ENCODE peak calls at places on chromosomes 7 and 10, in four cellular contexts. One of them, this sample, is unnamed.

GRCh38 chr7:78576196-78576595 is 777.6 kb downstream of the PHTF2 start:
- DNase-seq in A549: no peak
- DNase-seq in K562: no peak
- DNase-seq in H1: no peak
- DNase-seq in this sample: no peak

GRCh38 chr7:105759670-105760548 is 116.5 kb downstream of the ATXN7L1 start:
- DNase-seq in K562: peak; percentile 33
- DNase-seq in H1: no peak
- DNase-seq in A549: peak; percentile 71
- DNase-seq in this sample: peak; percentile 41

GRCh38 chr7:2510909-2511768 is 8.4 kb upstream of the LFNG start:
- DNase-seq in A549: no peak
- DNase-seq in K562: peak; percentile 45
- DNase-seq in H1: no peak
- DNase-seq in this sample: peak; percentile 56

GRCh38 chr7:102395620-102395957 is 574 bp upstream of the PRKRIP1 start:
- DNase-seq in H1: no peak
- DNase-seq in A549: no peak
- DNase-seq in K562: no peak
- DNase-seq in this sample: no peak

GRCh38 chr7:74587435-74588126 is 69.9 kb upstream of the GTF2I start:
- DNase-seq in K562: peak; percentile 87
- DNase-seq in A549: peak; percentile 88
- DNase-seq in H1: no peak
- DNase-seq in this sample: no peak

GRCh38 chr7:152435384-152436278 is at the start of gene KMT2C:
- DNase-seq in H1: no peak
- DNase-seq in K562: peak; percentile 89
- DNase-seq in A549: peak; percentile 55
- DNase-seq in this sample: no peak

GRCh38 chr10:50937230-50937907 is 51.9 kb upstream of the A1CF start:
- DNase-seq in H1: no peak
- DNase-seq in K562: peak; percentile 21
- DNase-seq in A549: peak; percentile 49
- DNase-seq in this sample: peak; percentile 24

GRCh38 chr10:47299989-47300931 is at the start of gene GDF10:
- DNase-seq in A549: no peak
- DNase-seq in K562: no peak
- DNase-seq in H1: no peak
- DNase-seq in this sample: peak; percentile 7

GRCh38 chr7:105752671-105753275 is 123.6 kb downstream of the ATXN7L1 start:
- DNase-seq in H1: no peak
- DNase-seq in K562: no peak
- DNase-seq in A549: no peak
- DNase-seq in this sample: no peak

GRCh38 chr7:134351424-134351823 is 34.7 kb upstream of the SLC35B4 start:
- DNase-seq in K562: no peak
- DNase-seq in H1: no peak
- DNase-seq in A549: no peak
- DNase-seq in this sample: no peak

GRCh38 chr10:69215405-69216176 is 4.5 kb upstream of the HKDC1 start:
- DNase-seq in H1: no peak
- DNase-seq in A549: no peak
- DNase-seq in K562: no peak
- DNase-seq in this sample: no peak

GRCh38 chr7:117323877-117324699 is 1.2 kb upstream of the WNT2 start:
- DNase-seq in H1: no peak
- DNase-seq in K562: no peak
- DNase-seq in A549: peak; percentile 31
- DNase-seq in this sample: no peak

GRCh38 chr10:96365571-96365970 is 6.8 kb upstream of the OPALIN start:
- DNase-seq in K562: no peak
- DNase-seq in A549: no peak
- DNase-seq in H1: no peak
- DNase-seq in this sample: no peak

GRCh38 chr7:142108728-142109505 is 2.6 kb upstream of the MGAM2 start:
- DNase-seq in A549: no peak
- DNase-seq in K562: no peak
- DNase-seq in H1: no peak
- DNase-seq in this sample: no peak

GRCh38 chr10:93071674-93072224 is 1.9 kb upstream of the CYP26A1 start:
- DNase-seq in A549: peak; percentile 43
- DNase-seq in K562: peak; percentile 92
- DNase-seq in H1: no peak
- DNase-seq in this sample: peak; percentile 70

GRCh38 chr7:95547949-95548348 is 48.4 kb downstream of the PDK4 start:
- DNase-seq in H1: no peak
- DNase-seq in A549: no peak
- DNase-seq in K562: no peak
- DNase-seq in this sample: no peak

GRCh38 chr10:69696073-69696731 is 66.2 kb downstream of the FAM241B start:
- DNase-seq in H1: peak; percentile 23
- DNase-seq in A549: peak; percentile 84
- DNase-seq in K562: peak; percentile 75
- DNase-seq in this sample: peak; percentile 70

GRCh38 chr7:16753932-16754571 is 497 bp downstream of the TSPAN13 start:
- DNase-seq in A549: no peak
- DNase-seq in H1: no peak
- DNase-seq in K562: peak; percentile 45
- DNase-seq in this sample: peak; percentile 8

GRCh38 chr7:87570178-87570577 is 30.5 kb downstream of the ABCB1 start:
- DNase-seq in H1: no peak
- DNase-seq in K562: no peak
- DNase-seq in A549: no peak
- DNase-seq in this sample: no peak

GRCh38 chr7:92834661-92835139 is 1.7 kb downstream of the CDK6 start:
- DNase-seq in K562: peak; percentile 33
- DNase-seq in A549: no peak
- DNase-seq in H1: no peak
- DNase-seq in this sample: no peak

GRCh38 chr10:123434435-123435039 is 231.6 kb upstream of the GPR26 start:
- DNase-seq in A549: no peak
- DNase-seq in K562: no peak
- DNase-seq in H1: no peak
- DNase-seq in this sample: no peak

GRCh38 chr10:125264091-125264490 is 103.7 kb upstream of the CTBP2 start:
- DNase-seq in K562: no peak
- DNase-seq in H1: no peak
- DNase-seq in A549: no peak
- DNase-seq in this sample: no peak

GRCh38 chr7:68963547-68963946 is 634.7 kb upstream of the AUTS2 start:
- DNase-seq in K562: no peak
- DNase-seq in H1: no peak
- DNase-seq in A549: peak; percentile 71
- DNase-seq in this sample: no peak

GRCh38 chr10:72379062-72379461 is 24.3 kb upstream of the DNAJB12 start:
- DNase-seq in K562: no peak
- DNase-seq in H1: no peak
- DNase-seq in A549: no peak
- DNase-seq in this sample: no peak

GRCh38 chr10:98425511-98426352 is 10.8 kb upstream of the PYROXD2 start:
- DNase-seq in K562: peak; percentile 61
- DNase-seq in H1: no peak
- DNase-seq in A549: peak; percentile 64
- DNase-seq in this sample: peak; percentile 29

GRCh38 chr7:107644704-107645083 is 15.9 kb upstream of the SLC26A4 start:
- DNase-seq in K562: no peak
- DNase-seq in A549: no peak
- DNase-seq in H1: no peak
- DNase-seq in this sample: no peak

GRCh38 chr10:326894-327635 is 191.8 kb downstream of the ZMYND11 start:
- DNase-seq in A549: no peak
- DNase-seq in K562: no peak
- DNase-seq in H1: no peak
- DNase-seq in this sample: no peak

GRCh38 chr7:133846203-133846945 is 280.8 kb upstream of the LRGUK start:
- DNase-seq in H1: no peak
- DNase-seq in K562: no peak
- DNase-seq in A549: no peak
- DNase-seq in this sample: no peak

GRCh38 chr10:114668375-114669080 is 10.5 kb upstream of the ABLIM1 start:
- DNase-seq in A549: no peak
- DNase-seq in K562: no peak
- DNase-seq in H1: no peak
- DNase-seq in this sample: no peak
- TF ChIP-seq RNF2 in A549: no peak
- TF ChIP-seq RNF2 in K562: no peak
- TF ChIP-seq RNF2 in H1: no peak
- TF ChIP-seq RNF2 in this sample: no peak

GRCh38 chr10:45439873-45440272 is 65.9 kb downstream of the ALOX5 start:
- DNase-seq in A549: no peak
- DNase-seq in H1: no peak
- DNase-seq in K562: no peak
- DNase-seq in this sample: no peak

GRCh38 chr10:45438457-45439090 is 64.6 kb downstream of the ALOX5 start:
- DNase-seq in A549: no peak
- DNase-seq in H1: no peak
- DNase-seq in K562: no peak
- DNase-seq in this sample: no peak

GRCh38 chr10:45439365-45439764 is 65.3 kb downstream of the ALOX5 start:
- DNase-seq in K562: no peak
- DNase-seq in A549: no peak
- DNase-seq in H1: no peak
- DNase-seq in this sample: no peak

GRCh38 chr10:45440511-45441062 is 66.6 kb downstream of the ALOX5 start:
- DNase-seq in H1: no peak
- DNase-seq in K562: no peak
- DNase-seq in A549: no peak
- DNase-seq in this sample: no peak

DNA sequence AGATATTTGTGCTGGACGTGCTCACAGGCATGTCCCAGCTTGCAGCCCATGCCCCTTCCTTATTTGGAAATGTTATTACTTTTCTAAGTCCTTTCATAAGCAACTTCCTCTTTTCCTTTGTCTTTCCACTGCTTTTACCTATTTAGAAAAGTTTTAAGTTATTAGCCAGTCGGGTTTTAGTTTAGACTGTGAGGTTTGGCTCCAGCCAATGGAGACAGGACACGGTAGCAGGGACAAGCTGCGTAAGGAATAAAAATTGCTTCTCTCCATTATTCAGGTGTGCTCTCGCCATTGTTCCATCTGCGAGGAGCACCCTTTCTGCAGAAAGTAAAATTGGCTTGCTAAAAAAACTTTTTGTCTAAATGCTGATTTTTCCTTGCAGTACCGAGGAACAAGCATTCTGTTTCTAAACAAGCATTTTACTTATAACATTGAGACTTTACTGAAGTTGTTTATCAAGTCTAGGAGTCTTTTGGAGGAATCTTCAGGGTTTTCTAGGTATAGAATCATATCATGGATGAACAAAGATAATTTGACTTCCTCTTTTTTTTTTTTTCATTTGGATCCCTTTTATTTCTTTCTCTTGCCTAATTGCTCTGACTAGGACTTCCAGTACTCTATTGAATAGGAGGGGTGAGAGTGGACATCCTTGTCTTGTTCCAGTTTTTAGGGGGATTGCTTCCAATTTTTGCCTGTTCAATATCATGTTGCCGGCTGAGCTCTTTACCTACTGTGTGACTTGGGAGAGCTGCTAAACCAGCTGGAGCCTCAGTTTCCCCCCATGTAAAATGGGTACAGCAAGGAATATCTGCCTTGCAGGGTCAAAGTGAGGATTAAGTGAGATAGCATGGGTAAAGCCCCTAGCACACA is 63.8 kb downstream of the ALOX5 start:
- DNase-seq in A549: no peak
- DNase-seq in H1: no peak
- DNase-seq in K562: no peak
- DNase-seq in this sample: no peak
- TF ChIP-seq RNF2 in A549: no peak
- TF ChIP-seq RNF2 in H1: no peak
- TF ChIP-seq RNF2 in K562: no peak
- TF ChIP-seq RNF2 in this sample: no peak

GRCh38 chr7:46745700-46746090 is 824.6 kb upstream of the IGFBP3 start:
- DNase-seq in H1: no peak
- DNase-seq in A549: no peak
- DNase-seq in K562: no peak
- DNase-seq in this sample: no peak

GRCh38 chr7:46750321-46750865 is 829.3 kb upstream of the IGFBP3 start:
- DNase-seq in H1: no peak
- DNase-seq in K562: no peak
- DNase-seq in A549: no peak
- DNase-seq in this sample: no peak

GRCh38 chr7:46744957-46745699 is 824.1 kb upstream of the IGFBP3 start:
- DNase-seq in A549: no peak
- DNase-seq in H1: no peak
- DNase-seq in K562: no peak
- DNase-seq in this sample: no peak

GRCh38 chr7:46747869-46748576 is 827.0 kb upstream of the IGFBP3 start:
- DNase-seq in A549: no peak
- DNase-seq in H1: no peak
- DNase-seq in K562: no peak
- DNase-seq in this sample: no peak

DNA sequence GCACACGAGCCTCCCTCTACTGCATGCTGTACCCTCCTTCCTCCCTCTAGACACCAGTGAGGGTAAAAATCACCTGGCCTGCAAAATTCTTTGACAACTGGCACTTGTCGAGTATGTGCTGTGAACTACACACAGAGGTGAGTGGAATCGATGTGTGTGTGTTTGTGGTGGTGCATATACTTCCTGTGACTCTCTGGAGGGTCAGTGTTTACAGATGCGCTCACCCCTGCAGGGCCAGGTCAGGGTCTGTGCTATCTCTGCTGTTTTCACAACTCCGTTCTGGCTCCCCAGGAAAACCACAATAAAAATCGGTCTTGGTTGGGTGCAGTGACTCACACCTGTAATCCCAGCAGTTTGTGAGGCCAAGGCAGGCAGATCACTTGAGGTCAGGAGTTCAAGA is 826.1 kb upstream of the IGFBP3 start:
- DNase-seq in K562: no peak
- DNase-seq in A549: no peak
- DNase-seq in H1: no peak
- DNase-seq in this sample: no peak
- TF ChIP-seq RNF2 in K562: no peak
- TF ChIP-seq RNF2 in A549: no peak
- TF ChIP-seq RNF2 in H1: no peak
- TF ChIP-seq RNF2 in this sample: no peak

DNA sequence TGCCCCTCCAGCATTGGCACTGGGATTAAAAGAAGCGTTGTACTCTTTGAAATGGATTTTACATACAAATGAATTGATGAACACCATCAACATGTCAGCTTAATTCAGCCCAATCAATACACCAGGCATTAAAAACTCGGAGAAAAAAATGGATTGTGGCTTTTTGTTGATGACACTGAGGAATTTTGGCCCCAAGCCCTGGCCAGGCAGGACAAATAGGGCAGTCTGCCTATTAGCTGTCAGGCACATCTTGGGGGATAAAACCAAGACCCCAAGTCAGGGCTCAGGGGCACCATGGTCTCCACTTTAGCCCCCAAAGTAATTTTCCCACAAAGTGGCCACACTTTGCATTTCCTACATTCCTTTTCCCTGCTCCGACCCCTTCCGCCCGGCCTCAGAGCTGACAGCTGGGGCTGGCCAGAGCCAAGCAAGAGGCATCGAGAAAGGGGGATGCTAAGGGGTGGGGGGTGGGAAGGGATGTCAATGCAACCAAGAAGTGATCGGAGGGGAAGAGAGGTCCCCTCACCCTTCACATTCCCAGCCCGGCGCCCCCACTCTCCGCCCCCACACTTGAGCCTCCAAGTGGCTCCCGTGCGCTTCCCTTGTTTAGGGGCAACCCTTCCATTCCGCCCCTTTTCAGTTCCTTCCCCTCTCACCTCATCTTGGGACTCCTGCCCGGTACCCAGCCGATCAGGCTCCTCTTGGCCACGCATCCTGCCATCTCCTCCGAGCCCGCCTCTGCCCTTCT is 711 bp downstream of the HIP1 start:
- DNase-seq in H1: no peak
- DNase-seq in A549: no peak
- DNase-seq in K562: peak; percentile 22
- DNase-seq in this sample: no peak
- TF ChIP-seq RNF2 in H1: no peak
- TF ChIP-seq RNF2 in A549: no peak
- TF ChIP-seq RNF2 in K562: no peak
- TF ChIP-seq RNF2 in this sample: no peak

This sample was measured in HepG2.